ENCODE peak calls at places on chromosomes 11 and 22, in seven cellular contexts. H is psoas muscle, D is H7, A is transverse colon, I is adipocyte, W is esophagus squamous epithelium, T is adrenal gland. J is an unnamed sample.

GRCh38 chr11:131807876-131808275 is 437.5 kb downstream of the NTM start:
- DNase-seq in H (no peak), D (no peak), A (no peak), I (no peak), W (no peak), T (no peak), J (no peak)

GRCh38 chr11:76918941-76919386 is 58.2 kb downstream of the ACER3 start:
- DNase-seq in H (no peak), D (peak; percentile 11), A (peak; percentile 15), I (peak; percentile 88), W (no peak), T (no peak), J (peak; percentile 21)

GRCh38 chr11:76765863-76766350 is 17.2 kb upstream of the TSKU start:
- DNase-seq in H (no peak), D (no peak), A (no peak), I (no peak), W (no peak), T (peak; percentile 65), J (no peak)

GRCh38 chr22:39408173-39408572 is 8.6 kb downstream of the TAB1 start:
- DNase-seq in H (peak; percentile 5), D (no peak), A (no peak), I (no peak), W (no peak), T (no peak), J (no peak)

GRCh38 chr11:115564851-115565250 is 60.6 kb upstream of the CADM1 start:
- DNase-seq in H (no peak), D (no peak), A (no peak), I (no peak), W (no peak), T (no peak), J (no peak)

GRCh38 chr11:96337541-96338530 is 5.2 kb downstream of the MAML2 start:
- DNase-seq in H (no peak), D (no peak), A (no peak), I (peak; percentile 78), W (no peak), T (peak; percentile 21), J (no peak)

GRCh38 chr11:76339217-76339616 is 41.7 kb downstream of the THAP12 start:
- DNase-seq in H (peak; percentile 78), D (no peak), A (peak; percentile 25), I (no peak), W (no peak), T (peak; percentile 48), J (no peak)

GRCh38 chr11:14411818-14412217 is 52.8 kb upstream of the RRAS2 start:
- DNase-seq in H (peak; percentile 61), D (no peak), A (no peak), I (peak; percentile 94), W (no peak), T (peak; percentile 15), J (peak; percentile 87)

GRCh38 chr11:14414470-14415461 is 55.8 kb upstream of the RRAS2 start:
- DNase-seq in H (no peak), D (no peak), A (no peak), I (no peak), W (no peak), T (no peak), J (peak; percentile 17)

GRCh38 chr11:73333173-73333572 is 25.1 kb downstream of the ARHGEF17 start:
- DNase-seq in H (no peak), D (no peak), A (no peak), I (no peak), W (no peak), T (no peak), J (no peak)

GRCh38 chr22:30598986-30599385 is 7.3 kb upstream of the PES1 start:
- DNase-seq in H (no peak), D (no peak), A (no peak), I (no peak), W (no peak), T (no peak), J (peak; percentile 33)

GRCh38 chr22:32354360-32355351 is 3.0 kb upstream of the RFPL3 start:
- DNase-seq in H (no peak), D (peak; percentile 48), A (no peak), I (no peak), W (no peak), T (no peak), J (no peak)

GRCh38 chr11:72700026-72700610 is 25.9 kb upstream of the PDE2A start:
- DNase-seq in H (no peak), D (no peak), A (no peak), I (peak; percentile 53), W (no peak), T (peak; percentile 76), J (peak; percentile 57)

GRCh38 chr11:26578998-26579635 is 7.1 kb upstream of the MUC15 start:
- DNase-seq in H (no peak), D (no peak), A (no peak), I (peak; percentile 82), W (no peak), T (no peak), J (no peak)

GRCh38 chr22:35380537-35381423 is at the start of gene HMOX1:
- DNase-seq in H (peak; percentile 95), D (peak; percentile 91), A (peak; percentile 94), I (peak; percentile 98), W (peak; percentile 36), T (peak; percentile 97), J (peak; percentile 91)

GRCh38 chr22:40609216-40609615 is 27.3 kb downstream of the MRTFA start:
- DNase-seq in H (no peak), D (no peak), A (no peak), I (no peak), W (no peak), T (no peak), J (peak; percentile 39)

GRCh38 chr11:133040289-133040893 is 491.9 kb downstream of the OPCML start:
- DNase-seq in H (no peak), D (no peak), A (no peak), I (no peak), W (no peak), T (no peak), J (no peak)

GRCh38 chr11:58179648-58180047 is 9.2 kb upstream of the OR9Q2 start:
- DNase-seq in H (no peak), D (no peak), A (no peak), I (no peak), W (no peak), T (no peak), J (no peak)

GRCh38 chr22:24290459-24290858 is 19.8 kb downstream of the SPECC1L start:
- DNase-seq in H (no peak), D (no peak), A (no peak), I (peak; percentile 43), W (no peak), T (no peak), J (no peak)

GRCh38 chr11:123645576-123645975 is 8.8 kb downstream of the SCN3B start:
- DNase-seq in H (no peak), D (no peak), A (no peak), I (no peak), W (no peak), T (no peak), J (no peak)

GRCh38 chr11:61417670-61418069 is 12.1 kb downstream of the CPSF7 start:
- DNase-seq in H (no peak), D (no peak), A (no peak), I (peak; percentile 43), W (no peak), T (no peak), J (no peak)

GRCh38 chr22:27461470-27461869 is 340.1 kb downstream of the MN1 start:
- DNase-seq in H (no peak), D (peak; percentile 79), A (no peak), I (peak; percentile 79), W (no peak), T (no peak), J (peak; percentile 74)

GRCh38 chr11:107493117-107493516 is 35.5 kb upstream of the CWF19L2 start:
- DNase-seq in H (no peak), D (no peak), A (no peak), I (no peak), W (no peak), T (no peak), J (peak; percentile 11)

GRCh38 chr11:106988151-106988806 is 30.0 kb downstream of the GUCY1A2 start:
- DNase-seq in H (no peak), D (no peak), A (no peak), I (peak; percentile 74), W (no peak), T (no peak), J (peak; percentile 89)

GRCh38 chr11:17719940-17720795 is 797 bp downstream of the MYOD1 start:
- DNase-seq in H (no peak), D (peak; percentile 92), A (no peak), I (peak; percentile 18), W (no peak), T (no peak), J (no peak)

GRCh38 chr11:48001438-48002021 is 21.2 kb downstream of the PTPRJ start:
- DNase-seq in H (no peak), D (no peak), A (peak; percentile 57), I (peak; percentile 57), W (no peak), T (no peak), J (peak; percentile 82)

GRCh38 chr11:19727246-19727645 is 14.6 kb downstream of the NAV2 start:
- DNase-seq in H (no peak), D (no peak), A (no peak), I (peak; percentile 74), W (no peak), T (no peak), J (no peak)

GRCh38 chr11:19729141-19729540 is 16.5 kb downstream of the NAV2 start:
- DNase-seq in H (no peak), D (no peak), A (no peak), I (no peak), W (no peak), T (no peak), J (no peak)

GRCh38 chr11:19728436-19728835 is 15.8 kb downstream of the NAV2 start:
- DNase-seq in H (no peak), D (no peak), A (no peak), I (peak; percentile 27), W (no peak), T (no peak), J (peak; percentile 28)

GRCh38 chr11:19734171-19734570 is 21.5 kb downstream of the NAV2 start:
- DNase-seq in H (no peak), D (no peak), A (no peak), I (no peak), W (no peak), T (no peak), J (no peak)

GRCh38 chr11:19730373-19730772 is 17.7 kb downstream of the NAV2 start:
- DNase-seq in H (peak; percentile 24), D (no peak), A (peak; percentile 36), I (no peak), W (no peak), T (no peak), J (peak; percentile 36)
- H3K4me3 ChIP-seq in H (no peak overlapping the region), D (no peak overlapping the region), A (no peak overlapping the region), I (no peak overlapping the region), W (no peak overlapping the region), T (no peak overlapping the region), J (no peak overlapping the region)

GRCh38 chr11:75022289-75022688 is 33.6 kb downstream of the NEU3 start:
- DNase-seq in H (no peak), D (no peak), A (no peak), I (no peak), W (no peak), T (no peak), J (no peak)
- H3K36me3 ChIP-seq in H (no peaks in the 10 kb centered on the region), D (no peaks in the 10 kb centered on the region), A (no peaks in the 10 kb centered on the region), I (no peaks in the 10 kb centered on the region), W (no peaks in the 10 kb centered on the region), T (no peaks in the 10 kb centered on the region), J (no peaks in the 10 kb centered on the region)

GRCh38 chr11:46381836-46382643 is 571 bp downstream of the MDK start:
- DNase-seq in H (no peak), D (peak; percentile 91), A (no peak), I (no peak), W (no peak), T (no peak), J (no peak)
- H3K4me3 ChIP-seq in H (peak overlapping the region; percentile 70), D (peak overlapping the region; percentile 87), A (peak overlapping the region; percentile 55), I (peak overlapping the region; percentile 58), W (peak overlapping the region; percentile 71), T (peak overlapping the region; percentile 68), J (no peak overlapping the region)

GRCh38 chr22:49856343-49856742 is 2.7 kb downstream of the ZBED4 start:
- DNase-seq in H (no peak), D (peak; percentile 46), A (no peak), I (no peak), W (no peak), T (peak; percentile 51), J (no peak)
- H3K36me3 ChIP-seq in H (no peaks in the 10 kb centered on the region), D (no peaks in the 10 kb centered on the region), A (no peaks in the 10 kb centered on the region), I (peaks cover 5% of the 10 kb centered on the region), W (no peaks in the 10 kb centered on the region), T (no peaks in the 10 kb centered on the region), J (peaks cover 2% of the 10 kb centered on the region)